ENCODE peak calls at places on chromosomes 6 and 20, in ten cellular contexts. Z is adrenal gland, E is sigmoid colon, B is T-helper 17 cell, S is SJSA1, A is IMR-90, N is right cardiac atrium, C is mucosa of descending colon, P is aorta, I is A549. X is an unnamed sample.
A peak's percentile ranks its signal among the peaks of the same experiment; 100 is the strongest.

GRCh38 chr6:82573200-82573972 is 209.8 kb downstream of the TPBG start:
- DNase-seq in P (no peak), C (no peak), B (no peak), S (no peak), A (no peak), Z (no peak), E (no peak), N (no peak), I (no peak), X (no peak)

GRCh38 chr6:41404221-41404866 is 68.9 kb downstream of the NCR2 start:
- DNase-seq in P (no peak), B (no peak), Z (no peak), S (no peak), A (no peak), E (no peak), C (no peak), I (no peak), N (no peak), X (no peak)

GRCh38 chr20:51969191-51969590 is 166.9 kb upstream of the SALL4 start:
- DNase-seq in P (no peak), C (no peak), A (no peak), E (no peak), B (no peak), S (no peak), Z (no peak), N (no peak), I (no peak), X (no peak)

GRCh38 chr20:20593447-20594170 is 118.8 kb downstream of the RALGAPA2 start:
- DNase-seq in Z (peak; percentile 34), E (no peak), I (peak; percentile 61), P (no peak), B (no peak), S (no peak), N (peak; percentile 18), A (peak; percentile 65), C (no peak), X (no peak)

GRCh38 chr20:36474563-36474962 is 66.8 kb upstream of the MYL9 start:
- DNase-seq in Z (no peak), C (no peak), A (no peak), S (no peak), I (no peak), P (no peak), B (no peak), E (no peak), N (no peak), X (no peak)

GRCh38 chr6:156021746-156022396 is 566.2 kb upstream of the NOX3 start:
- DNase-seq in C (no peak), P (no peak), Z (no peak), E (no peak), N (no peak), B (no peak), I (no peak), A (peak; percentile 86), S (no peak), X (no peak)

GRCh38 chr6:108711094-108711493 is 137.1 kb upstream of the ARMC2 start:
- DNase-seq in I (no peak), C (no peak), N (no peak), P (no peak), B (no peak), Z (no peak), E (no peak), S (no peak), A (no peak), X (no peak)

GRCh38 chr6:115983998-115984397 is 76.7 kb downstream of the FRK start:
- DNase-seq in Z (no peak), S (no peak), B (no peak), C (no peak), P (no peak), A (no peak), N (no peak), E (no peak), I (no peak), X (no peak)

GRCh38 chr20:50510706-50511401 is 671 bp downstream of the PTPN1 start:
- DNase-seq in S (peak; percentile 54), N (peak; percentile 20), P (no peak), E (no peak), I (no peak), A (no peak), C (no peak), Z (no peak), B (no peak), X (peak; percentile 25)

GRCh38 chr6:26232950-26233607 is 131.9 kb upstream of the BTN3A2 start:
- DNase-seq in A (peak; percentile 79), I (peak; percentile 75), Z (peak; percentile 31), B (no peak), N (no peak), P (no peak), E (no peak), C (peak; percentile 61), S (no peak), X (no peak)

GRCh38 chr6:130825772-130826441 is 1.3 kb upstream of the SMLR1 start:
- DNase-seq in S (no peak), B (no peak), A (no peak), Z (no peak), E (no peak), P (no peak), I (no peak), C (no peak), N (no peak), X (no peak)

GRCh38 chr6:15096894-15097837 is 148.7 kb upstream of the JARID2 start:
- DNase-seq in C (no peak), B (no peak), I (no peak), Z (no peak), A (peak; percentile 36), N (no peak), P (no peak), S (no peak), E (no peak), X (no peak)

GRCh38 chr6:137112067-137112355 is 61.4 kb downstream of the IL22RA2 start:
- DNase-seq in S (no peak), Z (no peak), C (no peak), A (peak; percentile 36), I (no peak), N (no peak), E (no peak), B (no peak), P (no peak), X (no peak)

DNA sequence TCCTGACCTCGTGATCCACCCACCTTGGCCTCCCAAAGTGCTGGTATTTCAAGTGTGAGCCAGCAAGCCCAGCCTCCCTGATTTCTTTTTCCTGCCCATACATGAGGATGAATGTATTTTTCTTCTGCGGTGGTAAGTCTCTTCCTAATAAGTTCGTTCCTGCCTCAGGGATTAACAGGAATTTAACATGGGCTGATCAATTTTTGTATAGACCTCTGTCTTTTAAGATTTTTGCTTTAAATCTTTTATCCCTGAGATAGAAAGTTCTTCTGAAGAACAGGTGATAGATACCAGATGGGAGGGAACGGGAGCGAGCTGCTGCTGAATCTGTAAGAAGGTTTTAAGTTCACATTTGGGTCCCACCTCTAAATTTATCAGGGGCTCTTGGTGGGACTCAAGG is 7.0 kb upstream of the ZNFX1 start:
- DNase-seq in A (no peak), N (no peak), E (no peak), P (no peak), I (no peak), B (no peak), Z (no peak), C (no peak), S (no peak), X (no peak)
- H3K9me3 ChIP-seq in A (peaks cover 27% of the 10 kb centered on the region), N (peaks cover 15% of the 10 kb centered on the region), E (peaks cover 20% of the 10 kb centered on the region), P (peaks cover 14% of the 10 kb centered on the region), I (peaks cover 9% of the 10 kb centered on the region), B (peaks cover 85% of the 10 kb centered on the region), Z (peaks cover 36% of the 10 kb centered on the region), C (peaks cover 76% of the 10 kb centered on the region), S (peaks cover 48% of the 10 kb centered on the region), X (peaks cover 70% of the 10 kb centered on the region)

DNA sequence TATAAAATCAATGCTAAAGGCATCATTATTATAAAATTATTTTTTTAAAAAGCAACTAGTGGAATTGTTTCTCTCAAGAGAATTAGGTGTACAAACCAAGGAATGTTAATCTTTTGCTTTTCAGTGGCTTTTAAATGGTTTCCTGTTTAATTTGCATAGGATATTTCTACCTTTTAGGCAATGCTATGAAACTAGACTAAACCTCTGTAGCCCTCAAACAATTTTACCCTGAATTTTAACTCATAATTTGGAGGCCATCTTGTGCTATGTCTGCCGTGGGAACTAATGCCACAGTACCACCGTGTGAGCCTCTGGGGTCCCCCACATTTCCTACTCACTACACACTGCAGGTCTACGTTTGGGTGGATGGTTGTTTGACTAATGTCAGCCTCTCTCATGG is 20.6 kb downstream of the PHACTR2 start:
- DNase-seq in P (no peak), C (no peak), B (no peak), A (no peak), I (no peak), N (no peak), E (no peak), S (no peak), Z (no peak), X (no peak)
- H3K9me3 ChIP-seq in P (no peaks in the 10 kb centered on the region), C (no peaks in the 10 kb centered on the region), B (no peaks in the 10 kb centered on the region), A (no peaks in the 10 kb centered on the region), I (no peaks in the 10 kb centered on the region), N (no peaks in the 10 kb centered on the region), E (no peaks in the 10 kb centered on the region), S (no peaks in the 10 kb centered on the region), Z (no peaks in the 10 kb centered on the region), X (no peaks in the 10 kb centered on the region)

DNA sequence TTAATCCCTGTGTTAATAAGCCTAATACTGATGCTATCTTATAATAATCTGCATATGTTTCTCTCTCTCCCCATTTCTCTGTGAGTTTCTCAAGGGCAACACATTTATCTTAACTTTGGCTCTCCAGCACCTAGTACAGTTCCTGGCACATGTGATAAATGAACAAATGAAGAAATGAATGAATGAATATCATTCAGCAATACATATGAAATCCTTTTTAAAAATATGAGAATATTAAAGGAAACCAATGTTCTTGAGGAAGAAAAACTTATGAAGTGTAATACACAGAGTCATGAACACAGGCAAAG is 55.9 kb downstream of the PIGU start:
- DNase-seq in E (no peak), N (no peak), A (no peak), P (no peak), Z (no peak), I (no peak), S (no peak), B (no peak), C (no peak), X (no peak)
- H3K9me3 ChIP-seq in E (no peaks in the 10 kb centered on the region), N (no peaks in the 10 kb centered on the region), A (no peaks in the 10 kb centered on the region), P (no peaks in the 10 kb centered on the region), Z (no peaks in the 10 kb centered on the region), I (no peaks in the 10 kb centered on the region), S (no peaks in the 10 kb centered on the region), B (no peaks in the 10 kb centered on the region), C (no peaks in the 10 kb centered on the region), X (no peaks in the 10 kb centered on the region)

GRCh38 chr20:60749804-60750602 is 502.1 kb upstream of the CDH4 start:
- DNase-seq in Z (no peak), B (no peak), I (peak; percentile 31), S (no peak), E (no peak), A (no peak), P (no peak), C (no peak), N (no peak), X (no peak)

GRCh38 chr20:60750909-60751308 is 501.2 kb upstream of the CDH4 start:
- DNase-seq in B (no peak), I (no peak), P (no peak), A (no peak), C (no peak), S (no peak), E (no peak), Z (no peak), N (no peak), X (no peak)

GRCh38 chr20:60754866-60755265 is 497.2 kb upstream of the CDH4 start:
- DNase-seq in N (no peak), A (no peak), S (no peak), B (no peak), P (no peak), I (no peak), E (no peak), C (no peak), Z (no peak), X (no peak)

GRCh38 chr20:60752741-60753420 is 499.2 kb upstream of the CDH4 start:
- DNase-seq in P (no peak), N (no peak), A (no peak), S (no peak), I (no peak), E (no peak), B (no peak), Z (no peak), C (no peak), X (no peak)

GRCh38 chr20:60751826-60752225 is 500.2 kb upstream of the CDH4 start:
- DNase-seq in S (no peak), E (no peak), P (no peak), N (no peak), Z (no peak), I (no peak), C (no peak), B (no peak), A (no peak), X (no peak)
- H3K9me3 ChIP-seq in S (peaks cover 4% of the 10 kb centered on the region), E (no peaks in the 10 kb centered on the region), P (no peaks in the 10 kb centered on the region), N (no peaks in the 10 kb centered on the region), Z (no peaks in the 10 kb centered on the region), I (no peaks in the 10 kb centered on the region), C (peaks cover 5% of the 10 kb centered on the region), B (peaks cover 3% of the 10 kb centered on the region), A (peaks cover 26% of the 10 kb centered on the region), X (no peaks in the 10 kb centered on the region)